ENCODE peak calls at places on chromosomes 6 and 20, in four cellular contexts. O, D, X and A are unnamed samples.

GRCh38 chr6:1872649-1873131 is 263.0 kb downstream of the FOXC1 start:
- DNase-seq in O (no peak), X (peak), D (peak), A (no peak)

GRCh38 chr6:26157150-26157837 is 70.1 kb downstream of the HFE start:
- DNase-seq in O (no peak), D (peak), X (peak), A (peak)

GRCh38 chr6:42937548-42938427 is 8.5 kb downstream of the CNPY3 start:
- DNase-seq in D (no peak), O (peak), X (no peak), A (no peak)

GRCh38 chr20:62807444-62808210 is 3.0 kb downstream of the OGFR start:
- DNase-seq in D (no peak), X (no peak), O (no peak), A (no peak)

GRCh38 chr6:117546674-117547073 is 55.6 kb downstream of the GOPC start:
- DNase-seq in D (no peak), O (no peak), X (no peak), A (no peak)

GRCh38 chr20:4848041-4848440 is 126.3 kb downstream of the PRND start:
- DNase-seq in O (no peak), X (no peak), D (no peak), A (no peak)

GRCh38 chr6:4974962-4975361 is 28.9 kb downstream of the RPP40 start:
- DNase-seq in D (no peak), X (no peak), O (no peak), A (no peak)

GRCh38 chr6:19477563-19477962 is 359.6 kb upstream of the ID4 start:
- DNase-seq in O (peak), D (no peak), X (no peak), A (no peak)

GRCh38 chr20:59811681-59812171 is 121.7 kb downstream of the SYCP2 start:
- DNase-seq in X (no peak), O (no peak), D (no peak), A (peak)

GRCh38 chr20:32585011-32585518 is at the start of gene NOL4L:
- DNase-seq in O (peak), X (peak), D (no peak), A (no peak)

GRCh38 chr6:125124250-125124777 is 29.3 kb upstream of the TPD52L1 start:
- DNase-seq in O (peak), X (no peak), D (no peak), A (no peak)

GRCh38 chr20:20273281-20273680 is 94.6 kb upstream of the INSM1 start:
- DNase-seq in O (peak), D (no peak), X (no peak), A (no peak)

GRCh38 chr6:159451051-159451450 is 242.0 kb downstream of the SOD2 start:
- DNase-seq in O (no peak), D (no peak), X (no peak), A (no peak)

GRCh38 chr6:145963216-145964068 is 716 bp downstream of the SHPRH start:
- DNase-seq in O (peak), X (no peak), D (no peak), A (peak)

GRCh38 chr20:63215101-63216040 is 560 bp downstream of the YTHDF1 start:
- DNase-seq in X (no peak), D (no peak), O (peak), A (no peak)

GRCh38 chr6:90416322-90416721 is 119.7 kb upstream of the BACH2 start:
- DNase-seq in D (no peak), X (no peak), O (no peak), A (no peak)

GRCh38 chr6:7540595-7540994 is 876 bp upstream of the DSP start:
- DNase-seq in D (no peak), O (no peak), X (no peak), A (no peak)

GRCh38 chr20:48159156-48159971 is 374.1 kb upstream of the SULF2 start:
- DNase-seq in O (peak), D (no peak), X (no peak), A (no peak)

GRCh38 chr6:111899531-111899930 is 26.3 kb upstream of the FYN start:
- DNase-seq in O (no peak), D (no peak), X (no peak), A (no peak)

GRCh38 chr6:163263196-163263595 is 151.3 kb upstream of the QKI start:
- DNase-seq in O (no peak), X (no peak), D (peak), A (no peak)

GRCh38 chr6:14924126-14925024 is 321.5 kb upstream of the JARID2 start:
- DNase-seq in D (peak), O (no peak), X (no peak), A (no peak)

GRCh38 chr20:13442990-13443389 is 195.7 kb downstream of the TASP1 start:
- DNase-seq in O (no peak), D (no peak), X (no peak), A (no peak)

GRCh38 chr6:135505648-135506047 is 8.1 kb upstream of the AHI1 start:
- DNase-seq in O (no peak), X (no peak), D (no peak), A (no peak)

GRCh38 chr6:142721213-142721920 is 223.6 kb downstream of the HIVEP2 start:
- DNase-seq in D (no peak), O (no peak), X (no peak), A (no peak)
- H3K4me3 ChIP-seq in D (no peak), O (no peak), X (no peak), A (no peak)

GRCh38 chr6:53192590-53193232 is 44.1 kb upstream of the GCM1 start:
- DNase-seq in O (no peak), X (no peak), D (no peak), A (no peak)
- H3K27ac ChIP-seq in O (no peak), X (no peak), D (no peak), A (no peak)

GRCh38 chr6:119138906-119139541 is 60.6 kb upstream of the FAM184A start:
- DNase-seq in X (no peak), D (no peak), O (no peak), A (no peak)

GRCh38 chr6:119137194-119138072 is 59.0 kb upstream of the FAM184A start:
- DNase-seq in X (no peak), D (no peak), O (peak), A (no peak)

GRCh38 chr6:119133400-119133799 is 54.9 kb upstream of the FAM184A start:
- DNase-seq in X (no peak), O (no peak), D (no peak), A (no peak)

GRCh38 chr6:119132211-119133004 is 53.9 kb upstream of the FAM184A start:
- DNase-seq in X (no peak), D (no peak), O (no peak), A (no peak)

GRCh38 chr6:119134752-119135151 is 56.3 kb upstream of the FAM184A start:
- DNase-seq in D (no peak), O (no peak), X (no peak), A (no peak)
- TF ChIP-seq CTCF in D (no peak), O (no peak), X (no peak), A (no peak)

GRCh38 chr20:49986049-49986448 is 3.3 kb downstream of the SNAI1 start:
- DNase-seq in D (no peak), X (no peak), O (no peak), A (no peak)
- H3K4me3 ChIP-seq in D (peak), X (no peak), O (no peak), A (peak)

DNA sequence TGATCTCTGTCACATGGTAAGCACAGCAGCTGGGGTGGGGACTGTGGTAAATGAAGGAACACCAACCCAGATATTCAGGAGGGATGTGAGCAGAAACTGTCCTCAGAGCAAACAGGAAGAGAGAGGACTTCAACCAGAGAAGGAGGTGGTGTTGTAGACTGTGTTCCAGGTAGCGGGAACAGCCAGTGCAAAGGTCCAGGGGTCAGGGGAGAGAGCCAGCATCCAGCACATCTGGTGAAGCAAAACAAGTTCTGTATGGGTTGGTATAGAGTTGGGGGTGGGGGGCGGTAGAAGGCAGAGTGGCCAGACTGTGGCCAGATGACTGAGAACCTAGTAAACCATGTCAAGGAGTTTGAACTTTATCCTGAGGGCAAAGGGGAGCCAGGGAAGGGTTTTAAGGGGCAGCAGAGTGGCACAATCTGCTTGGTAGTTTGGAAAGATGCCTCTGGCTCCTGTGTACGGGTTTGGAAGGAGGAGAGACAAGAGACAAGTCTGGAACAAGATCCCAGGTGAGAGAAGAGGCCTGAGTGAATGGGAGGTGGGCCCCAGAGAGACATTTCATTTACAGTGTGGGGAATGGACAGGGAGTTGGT is 27.8 kb upstream of the TTPAL start:
- DNase-seq in X (no peak), D (no peak), O (no peak), A (no peak)
- H3K27ac ChIP-seq in X (no peak), D (no peak), O (no peak), A (no peak)

DNA sequence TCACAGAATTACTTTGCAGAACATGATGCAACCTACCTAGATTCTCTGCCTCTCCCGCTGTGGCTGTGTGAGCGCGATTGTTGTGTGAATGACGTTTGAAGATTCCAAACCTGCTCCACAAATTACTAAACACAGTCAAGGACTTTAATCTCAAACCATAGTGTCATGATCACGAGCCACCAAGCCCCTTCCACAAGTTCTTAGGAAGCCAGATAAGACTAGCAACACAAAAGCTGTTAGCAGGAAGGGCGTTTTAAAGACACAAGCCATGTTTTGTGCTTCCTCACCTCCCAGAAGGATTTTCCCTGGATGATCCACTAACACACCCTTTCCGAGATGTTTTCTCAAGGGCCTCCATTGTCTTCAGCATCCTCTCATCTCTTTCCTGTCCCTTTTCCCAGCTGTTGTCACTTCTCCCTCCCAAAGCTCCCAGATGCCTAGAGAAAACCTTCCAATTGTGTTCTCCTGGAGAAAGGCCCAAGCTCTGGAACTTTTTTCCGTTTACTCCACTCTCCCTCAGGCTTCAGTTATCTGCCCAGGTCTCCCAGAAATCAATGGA is 12.8 kb downstream of the OPN5 start:
- DNase-seq in D (no peak), X (no peak), O (no peak), A (no peak)
- TF ChIP-seq CTCF in D (no peak), X (no peak), O (no peak), A (no peak)